ENCODE peak calls at places on chromosomes 16 and 17, in four cellular contexts. P, K, Z and S are unnamed samples.

GRCh38 chr17:81844327-81844851 is 9.5 kb upstream of the PPP1R27 start:
- DNase-seq in P (no peak), Z (no peak), K (no peak), S (peak; percentile 82)

GRCh38 chr16:54937673-54938350 is 7.1 kb downstream of the IRX5 start:
- DNase-seq in K (no peak), P (no peak), Z (no peak), S (no peak)

GRCh38 chr16:78984887-78985464 is 615.6 kb downstream of the MAF start:
- DNase-seq in P (no peak), K (peak; percentile 23), Z (no peak), S (no peak)

GRCh38 chr16:54935411-54936085 is 4.9 kb downstream of the IRX5 start:
- DNase-seq in Z (no peak), P (no peak), K (no peak), S (no peak)

GRCh38 chr16:58499615-58500328 is at the start of gene NDRG4:
- DNase-seq in Z (peak; percentile 87), P (peak; percentile 49), K (peak; percentile 58), S (no peak)

GRCh38 chr17:82366749-82367148 is 4.8 kb upstream of the UTS2R start:
- DNase-seq in P (no peak), K (no peak), Z (no peak), S (no peak)

GRCh38 chr16:89431158-89431584 is 59.2 kb downstream of the ANKRD11 start:
- DNase-seq in P (peak; percentile 50), K (no peak), Z (peak; percentile 96), S (no peak)

GRCh38 chr17:6137716-6138502 is 67.7 kb downstream of the WSCD1 start:
- DNase-seq in P (no peak), K (no peak), Z (no peak), S (no peak)

GRCh38 chr16:12303649-12304048 is 327.1 kb downstream of the SNX29 start:
- DNase-seq in P (no peak), K (no peak), Z (peak; percentile 17), S (no peak)

GRCh38 chr17:35998018-35998545 is 3.3 kb downstream of the CCL15 start:
- DNase-seq in P (no peak), K (no peak), Z (no peak), S (no peak)

GRCh38 chr16:86826931-86827330 is 248.6 kb downstream of the FOXL1 start:
- DNase-seq in Z (no peak), K (no peak), P (no peak), S (no peak)

GRCh38 chr17:56595831-56596740 is 2.6 kb downstream of the NOG start:
- DNase-seq in K (no peak), P (no peak), Z (peak; percentile 10), S (no peak)

GRCh38 chr17:16820161-16820877 is 130.3 kb downstream of the CCDC144A start:
- DNase-seq in P (no peak), K (peak; percentile 90), Z (no peak), S (no peak)

GRCh38 chr16:3134338-3135119 is at the start of gene ZNF213:
- DNase-seq in K (peak; percentile 97), Z (peak; percentile 97), P (peak; percentile 96), S (peak; percentile 96)

GRCh38 chr17:64706224-64707076 is 44.3 kb upstream of the SMURF2 start:
- DNase-seq in P (no peak), K (no peak), Z (no peak), S (peak; percentile 15)

GRCh38 chr16:2212362-2213324 is 2.0 kb upstream of the BRICD5 start:
- DNase-seq in P (peak; percentile 60), Z (no peak), K (peak; percentile 52), S (peak; percentile 60)

GRCh38 chr16:12092347-12092882 is 115.9 kb downstream of the SNX29 start:
- DNase-seq in K (no peak), P (no peak), Z (peak; percentile 95), S (no peak)

GRCh38 chr17:9242497-9242881 is 221.2 kb downstream of the NTN1 start:
- DNase-seq in P (no peak), K (no peak), Z (no peak), S (peak; percentile 61)

GRCh38 chr16:89561195-89562026 is 929 bp downstream of the RPL13 start:
- DNase-seq in P (no peak), K (no peak), Z (no peak), S (no peak)

GRCh38 chr16:27107185-27107592 is 40.5 kb downstream of the C16orf82 start:
- DNase-seq in Z (no peak), K (no peak), P (no peak), S (no peak)

GRCh38 chr17:76643553-76644148 is at the start of gene ST6GALNAC1:
- DNase-seq in K (peak; percentile 58), Z (no peak), P (peak; percentile 85), S (no peak)

GRCh38 chr17:22492331-22492730 is 800.0 kb downstream of the KCNJ18 start:
- DNase-seq in P (no peak), K (no peak), Z (no peak), S (no peak)

GRCh38 chr17:80724723-80725388 is 180.2 kb downstream of the RPTOR start:
- DNase-seq in P (no peak), K (no peak), Z (peak; percentile 68), S (no peak)

GRCh38 chr16:55476625-55477533 is 2.1 kb upstream of the MMP2 start:
- DNase-seq in K (peak; percentile 67), Z (no peak), P (no peak), S (no peak)

GRCh38 chr16:10754941-10755340 is 11.3 kb downstream of the NUBP1 start:
- DNase-seq in K (no peak), P (no peak), Z (peak; percentile 82), S (no peak)

GRCh38 chr17:61157246-61157887 is 242.3 kb upstream of the TBX2 start:
- DNase-seq in P (no peak), K (no peak), Z (peak; percentile 71), S (no peak)

GRCh38 chr17:32627233-32628008 is 140.6 kb downstream of the CDK5R1 start:
- DNase-seq in P (no peak), K (no peak), Z (no peak), S (peak; percentile 10)

GRCh38 chr16:3729161-3730112 is 12.1 kb upstream of the TRAP1 start:
- DNase-seq in Z (no peak), P (no peak), K (no peak), S (no peak)

GRCh38 chr17:39650121-39650579 is 13.2 kb downstream of the STARD3 start:
- DNase-seq in Z (no peak), K (no peak), P (no peak), S (no peak)

GRCh38 chr16:81708459-81709368 is 70.4 kb upstream of the PLCG2 start:
- DNase-seq in K (no peak), Z (no peak), P (peak; percentile 54), S (peak; percentile 76)

DNA sequence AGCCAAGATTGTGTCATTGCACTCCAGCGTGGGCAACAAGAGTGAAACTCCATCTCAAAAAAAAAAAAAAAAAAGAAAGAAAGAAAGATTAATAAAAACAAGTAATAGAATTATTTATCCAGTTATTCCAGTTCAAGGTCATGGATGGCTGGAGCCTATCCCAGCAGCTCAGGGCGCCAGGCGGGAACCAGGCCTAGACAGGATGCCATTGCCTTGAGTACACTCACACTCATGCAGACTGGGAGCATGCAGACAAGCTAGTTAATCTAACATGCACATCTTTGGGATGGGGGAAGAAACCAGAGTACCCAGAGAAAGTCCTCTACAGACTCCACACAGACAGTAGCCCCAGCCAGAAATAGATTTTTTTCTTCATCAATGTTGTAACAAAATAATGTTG is 17.9 kb downstream of the PDP2 start:
- DNase-seq in P (no peak), K (no peak), Z (peak; percentile 77), S (no peak)
- H3K27ac ChIP-seq in P (no peak overlapping the region), K (no peak overlapping the region), Z (no peak overlapping the region), S (no peak overlapping the region)

DNA sequence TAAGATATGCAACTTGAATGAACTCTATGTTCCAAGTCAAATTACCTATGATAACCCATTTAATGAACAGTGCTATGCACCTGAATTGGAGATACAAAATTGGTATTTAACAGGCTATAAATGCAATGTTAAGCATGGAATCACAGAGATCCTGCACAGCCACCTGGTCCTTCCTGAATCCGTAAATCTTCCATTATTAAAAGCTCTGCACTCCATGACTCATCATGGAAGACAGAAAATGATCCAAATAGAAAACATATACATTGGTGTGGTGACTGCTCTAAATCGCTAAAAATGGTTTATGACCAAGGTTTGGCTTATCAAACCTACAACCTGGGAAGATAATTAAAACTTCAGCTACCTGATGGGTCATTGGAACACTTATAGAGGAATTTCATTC is 45.3 kb downstream of the GLG1 start:
- DNase-seq in P (no peak), K (no peak), Z (peak; percentile 18), S (no peak)
- H3K4me1 ChIP-seq in P (peaks cover 41% of the 10 kb centered on the region), K (peaks cover 51% of the 10 kb centered on the region), Z (peaks cover 2% of the 10 kb centered on the region), S (peaks cover 6% of the 10 kb centered on the region)

GRCh38 chr17:49297141-49297540 is 64.9 kb downstream of the ZNF652 start:
- DNase-seq in Z (no peak), K (no peak), P (no peak), S (no peak)
- H3K27ac ChIP-seq in Z (no peak overlapping the region), K (no peak overlapping the region), P (no peak overlapping the region), S (no peak overlapping the region)

DNA sequence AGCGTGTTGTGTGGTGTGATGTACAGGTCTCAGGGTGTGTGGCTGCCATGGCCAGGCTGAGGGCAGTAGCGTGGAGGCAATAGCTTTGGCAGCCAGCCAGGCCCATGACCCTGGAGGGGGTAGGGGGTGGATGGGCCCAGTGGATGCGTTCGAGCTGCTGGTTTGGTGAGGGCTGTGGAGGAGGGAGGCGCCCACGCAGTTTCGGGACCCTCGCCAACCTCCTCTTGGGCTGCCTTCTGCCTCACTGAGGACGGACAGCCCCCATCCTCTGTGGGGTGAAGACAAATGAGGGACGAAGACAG is 238.6 kb upstream of the GSE1 start:
- DNase-seq in P (no peak), K (no peak), Z (no peak), S (no peak)
- H3K4me1 ChIP-seq in P (peaks cover 94% of the 10 kb centered on the region), K (peaks cover 53% of the 10 kb centered on the region), Z (peaks cover 28% of the 10 kb centered on the region), S (peaks cover 12% of the 10 kb centered on the region)

GRCh38 chr17:2239170-2239551 is 64.4 kb downstream of the SMG6 start:
- DNase-seq in P (no peak), Z (no peak), K (no peak), S (no peak)
- H3K27ac ChIP-seq in P (no peak overlapping the region), Z (no peak overlapping the region), K (peak overlapping the region; percentile 71), S (no peak overlapping the region)